ENCODE peak calls at places on chromosomes 16 and 17, in nine cellular contexts. One of them, this sample, is unnamed.
A peak's percentile ranks its signal among the peaks of the same experiment; 100 is the strongest.

GRCh38 chr16:49441366-49441780 is 67.8 kb downstream of the C16orf78 start:
- DNase-seq in heart left ventricle: peak; percentile 75
- DNase-seq in psoas muscle: peak; percentile 39
- DNase-seq in fibroblast of lung: no peak
- DNase-seq in colonic mucosa: peak; percentile 38
- DNase-seq in thoracic aorta: no peak
- DNase-seq in CD4-positive, CD25-positive, alpha-beta regulatory T cell: peak; percentile 90
- DNase-seq in IMR-90: no peak
- DNase-seq in CD4-positive, alpha-beta memory T cell: peak; percentile 77
- DNase-seq in this sample: no peak

GRCh38 chr16:84341533-84342295 is 26.6 kb upstream of the ATP2C2 start:
- DNase-seq in CD4-positive, alpha-beta memory T cell: no peak
- DNase-seq in thoracic aorta: no peak
- DNase-seq in heart left ventricle: no peak
- DNase-seq in colonic mucosa: peak; percentile 86
- DNase-seq in IMR-90: no peak
- DNase-seq in psoas muscle: no peak
- DNase-seq in CD4-positive, CD25-positive, alpha-beta regulatory T cell: no peak
- DNase-seq in fibroblast of lung: no peak
- DNase-seq in this sample: no peak

GRCh38 chr17:42673885-42674754 is 2.7 kb downstream of the PLEKHH3 start:
- DNase-seq in CD4-positive, alpha-beta memory T cell: no peak
- DNase-seq in IMR-90: peak; percentile 50
- DNase-seq in psoas muscle: peak; percentile 85
- DNase-seq in CD4-positive, CD25-positive, alpha-beta regulatory T cell: no peak
- DNase-seq in colonic mucosa: peak; percentile 57
- DNase-seq in thoracic aorta: no peak
- DNase-seq in fibroblast of lung: peak; percentile 82
- DNase-seq in heart left ventricle: peak; percentile 83
- DNase-seq in this sample: no peak

GRCh38 chr17:39781028-39781800 is 43.5 kb downstream of the GRB7 start:
- DNase-seq in IMR-90: no peak
- DNase-seq in CD4-positive, alpha-beta memory T cell: no peak
- DNase-seq in fibroblast of lung: no peak
- DNase-seq in CD4-positive, CD25-positive, alpha-beta regulatory T cell: peak; percentile 46
- DNase-seq in thoracic aorta: no peak
- DNase-seq in heart left ventricle: no peak
- DNase-seq in psoas muscle: no peak
- DNase-seq in colonic mucosa: no peak
- DNase-seq in this sample: no peak

GRCh38 chr16:57480127-57480753 is 6.1 kb downstream of the DOK4 start:
- DNase-seq in CD4-positive, alpha-beta memory T cell: no peak
- DNase-seq in colonic mucosa: peak; percentile 92
- DNase-seq in heart left ventricle: peak; percentile 52
- DNase-seq in CD4-positive, CD25-positive, alpha-beta regulatory T cell: no peak
- DNase-seq in psoas muscle: peak; percentile 48
- DNase-seq in thoracic aorta: no peak
- DNase-seq in IMR-90: peak; percentile 13
- DNase-seq in fibroblast of lung: peak; percentile 14
- DNase-seq in this sample: no peak

GRCh38 chr16:6124136-6124535 is 1026.5 kb upstream of the EEF2KMT start:
- DNase-seq in CD4-positive, CD25-positive, alpha-beta regulatory T cell: no peak
- DNase-seq in IMR-90: no peak
- DNase-seq in psoas muscle: no peak
- DNase-seq in colonic mucosa: no peak
- DNase-seq in heart left ventricle: no peak
- DNase-seq in thoracic aorta: no peak
- DNase-seq in fibroblast of lung: no peak
- DNase-seq in CD4-positive, alpha-beta memory T cell: no peak
- DNase-seq in this sample: no peak

GRCh38 chr16:68234188-68235104 is 1.5 kb downstream of the ESRP2 start:
- DNase-seq in thoracic aorta: no peak
- DNase-seq in fibroblast of lung: peak; percentile 28
- DNase-seq in heart left ventricle: no peak
- DNase-seq in CD4-positive, alpha-beta memory T cell: peak; percentile 21
- DNase-seq in psoas muscle: no peak
- DNase-seq in IMR-90: no peak
- DNase-seq in colonic mucosa: peak; percentile 98
- DNase-seq in CD4-positive, CD25-positive, alpha-beta regulatory T cell: no peak
- DNase-seq in this sample: peak; percentile 90

GRCh38 chr16:67942200-67942509 is 1.8 kb downstream of the LCAT start:
- DNase-seq in psoas muscle: peak; percentile 27
- DNase-seq in fibroblast of lung: no peak
- DNase-seq in thoracic aorta: no peak
- DNase-seq in CD4-positive, CD25-positive, alpha-beta regulatory T cell: peak; percentile 50
- DNase-seq in IMR-90: peak; percentile 20
- DNase-seq in colonic mucosa: no peak
- DNase-seq in heart left ventricle: no peak
- DNase-seq in CD4-positive, alpha-beta memory T cell: peak; percentile 19
- DNase-seq in this sample: peak; percentile 27

DNA sequence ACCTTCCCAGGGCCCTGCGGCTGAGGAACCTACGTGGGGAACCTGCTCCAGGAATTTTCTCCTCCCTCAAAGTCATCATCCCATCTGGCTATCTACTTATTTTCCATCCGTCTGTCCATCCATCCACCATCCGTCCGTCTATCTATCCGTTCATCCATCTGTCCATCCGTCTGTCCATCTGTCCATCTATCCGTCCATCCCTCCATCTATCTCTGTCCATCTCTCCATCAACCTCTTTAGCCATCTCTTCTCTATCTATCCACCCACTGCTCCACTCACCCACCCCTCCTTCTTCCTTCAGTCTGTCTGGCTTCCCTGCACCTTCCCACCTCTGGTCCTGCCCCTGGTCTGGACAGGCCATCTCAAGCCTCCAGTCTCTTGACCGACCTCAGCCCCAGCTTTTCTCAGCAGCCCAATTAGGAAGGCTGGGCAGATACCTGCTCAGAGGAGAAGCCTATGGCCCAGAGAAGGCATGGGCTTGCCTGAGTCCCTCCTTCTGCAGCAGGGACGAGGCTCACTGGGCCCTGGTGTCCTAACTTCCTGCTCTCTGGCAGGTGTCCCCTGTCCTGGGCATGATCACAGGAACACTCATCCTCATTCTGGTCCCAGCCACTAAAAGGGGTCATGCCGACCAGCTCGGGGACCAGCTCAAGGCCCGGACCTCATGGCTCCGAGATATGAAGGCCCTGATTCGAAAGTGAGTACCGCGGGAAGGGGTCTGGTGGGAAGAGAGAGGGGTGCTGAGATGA is 23.0 kb downstream of the MYBBP1A start:
- DNase-seq in thoracic aorta: no peak
- DNase-seq in colonic mucosa: no peak
- DNase-seq in psoas muscle: no peak
- DNase-seq in IMR-90: no peak
- DNase-seq in CD4-positive, alpha-beta memory T cell: no peak
- DNase-seq in fibroblast of lung: no peak
- DNase-seq in heart left ventricle: no peak
- DNase-seq in CD4-positive, CD25-positive, alpha-beta regulatory T cell: no peak
- DNase-seq in this sample: no peak
- H3K27ac ChIP-seq in thoracic aorta: no peak overlapping the region
- H3K27ac ChIP-seq in colonic mucosa: no peak overlapping the region
- H3K27ac ChIP-seq in psoas muscle: no peak overlapping the region
- H3K27ac ChIP-seq in IMR-90: no peak overlapping the region
- H3K27ac ChIP-seq in CD4-positive, alpha-beta memory T cell: no peak overlapping the region
- H3K27ac ChIP-seq in fibroblast of lung: no peak overlapping the region
- H3K27ac ChIP-seq in heart left ventricle: peak overlapping the region; percentile 79
- H3K27ac ChIP-seq in CD4-positive, CD25-positive, alpha-beta regulatory T cell: no peak overlapping the region
- H3K27ac ChIP-seq in this sample: no peak overlapping the region

GRCh38 chr17:66664336-66664735 is 170.6 kb upstream of the CACNG5 start:
- DNase-seq in psoas muscle: no peak
- DNase-seq in fibroblast of lung: no peak
- DNase-seq in thoracic aorta: no peak
- DNase-seq in colonic mucosa: no peak
- DNase-seq in IMR-90: no peak
- DNase-seq in heart left ventricle: no peak
- DNase-seq in CD4-positive, CD25-positive, alpha-beta regulatory T cell: no peak
- DNase-seq in CD4-positive, alpha-beta memory T cell: no peak
- DNase-seq in this sample: no peak

GRCh38 chr17:66663041-66663494 is 171.8 kb upstream of the CACNG5 start:
- DNase-seq in psoas muscle: no peak
- DNase-seq in CD4-positive, alpha-beta memory T cell: no peak
- DNase-seq in CD4-positive, CD25-positive, alpha-beta regulatory T cell: no peak
- DNase-seq in heart left ventricle: no peak
- DNase-seq in fibroblast of lung: no peak
- DNase-seq in thoracic aorta: no peak
- DNase-seq in colonic mucosa: no peak
- DNase-seq in IMR-90: no peak
- DNase-seq in this sample: no peak

GRCh38 chr17:66662496-66662895 is 172.4 kb upstream of the CACNG5 start:
- DNase-seq in CD4-positive, alpha-beta memory T cell: no peak
- DNase-seq in colonic mucosa: no peak
- DNase-seq in psoas muscle: no peak
- DNase-seq in fibroblast of lung: no peak
- DNase-seq in thoracic aorta: no peak
- DNase-seq in heart left ventricle: no peak
- DNase-seq in IMR-90: no peak
- DNase-seq in CD4-positive, CD25-positive, alpha-beta regulatory T cell: no peak
- DNase-seq in this sample: no peak

GRCh38 chr17:66661411-66661843 is 173.5 kb upstream of the CACNG5 start:
- DNase-seq in IMR-90: peak; percentile 56
- DNase-seq in colonic mucosa: no peak
- DNase-seq in thoracic aorta: no peak
- DNase-seq in psoas muscle: no peak
- DNase-seq in heart left ventricle: no peak
- DNase-seq in CD4-positive, alpha-beta memory T cell: no peak
- DNase-seq in CD4-positive, CD25-positive, alpha-beta regulatory T cell: no peak
- DNase-seq in fibroblast of lung: peak; percentile 38
- DNase-seq in this sample: peak; percentile 99

DNA sequence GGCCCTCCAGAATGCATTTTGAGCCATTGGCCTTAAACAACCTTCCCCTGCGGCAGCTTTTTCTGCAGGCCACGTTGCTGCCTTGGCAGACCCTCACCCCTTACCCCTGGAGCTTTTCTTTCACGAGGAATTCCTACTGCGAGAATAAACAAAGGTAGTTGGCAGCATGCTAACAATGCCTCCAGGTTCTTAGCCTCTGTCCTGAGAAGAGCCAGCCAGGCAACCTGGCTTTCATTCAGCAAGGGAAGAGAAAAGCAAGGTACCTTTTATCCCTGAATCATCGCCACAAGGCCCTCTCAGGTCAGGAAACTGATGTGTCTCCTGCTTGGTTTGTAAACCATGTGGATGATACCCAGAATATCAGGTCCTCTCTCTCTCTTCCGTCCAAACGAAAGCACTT is 173.1 kb upstream of the CACNG5 start:
- DNase-seq in fibroblast of lung: no peak
- DNase-seq in thoracic aorta: no peak
- DNase-seq in CD4-positive, CD25-positive, alpha-beta regulatory T cell: no peak
- DNase-seq in psoas muscle: no peak
- DNase-seq in IMR-90: no peak
- DNase-seq in colonic mucosa: no peak
- DNase-seq in CD4-positive, alpha-beta memory T cell: no peak
- DNase-seq in heart left ventricle: no peak
- DNase-seq in this sample: peak; percentile 64
- H3K27ac ChIP-seq in fibroblast of lung: no peak overlapping the region
- H3K27ac ChIP-seq in thoracic aorta: no peak overlapping the region
- H3K27ac ChIP-seq in CD4-positive, CD25-positive, alpha-beta regulatory T cell: no peak overlapping the region
- H3K27ac ChIP-seq in psoas muscle: no peak overlapping the region
- H3K27ac ChIP-seq in IMR-90: no peak overlapping the region
- H3K27ac ChIP-seq in colonic mucosa: no peak overlapping the region
- H3K27ac ChIP-seq in CD4-positive, alpha-beta memory T cell: no peak overlapping the region
- H3K27ac ChIP-seq in heart left ventricle: no peak overlapping the region
- H3K27ac ChIP-seq in this sample: peak overlapping the region; percentile 75

GRCh38 chr16:51355871-51356270 is 204.8 kb upstream of the SALL1 start:
- DNase-seq in psoas muscle: no peak
- DNase-seq in colonic mucosa: no peak
- DNase-seq in CD4-positive, CD25-positive, alpha-beta regulatory T cell: no peak
- DNase-seq in IMR-90: no peak
- DNase-seq in fibroblast of lung: no peak
- DNase-seq in thoracic aorta: no peak
- DNase-seq in CD4-positive, alpha-beta memory T cell: no peak
- DNase-seq in heart left ventricle: no peak
- DNase-seq in this sample: no peak
- H3K27ac ChIP-seq in psoas muscle: no peak overlapping the region
- H3K27ac ChIP-seq in colonic mucosa: no peak overlapping the region
- H3K27ac ChIP-seq in CD4-positive, CD25-positive, alpha-beta regulatory T cell: no peak overlapping the region
- H3K27ac ChIP-seq in IMR-90: no peak overlapping the region
- H3K27ac ChIP-seq in fibroblast of lung: no peak overlapping the region
- H3K27ac ChIP-seq in thoracic aorta: no peak overlapping the region
- H3K27ac ChIP-seq in CD4-positive, alpha-beta memory T cell: no peak overlapping the region
- H3K27ac ChIP-seq in heart left ventricle: no peak overlapping the region
- H3K27ac ChIP-seq in this sample: no peak overlapping the region

GRCh38 chr17:32444301-32445074 is at the start of gene PSMD11:
- DNase-seq in CD4-positive, CD25-positive, alpha-beta regulatory T cell: peak; percentile 98
- DNase-seq in heart left ventricle: peak; percentile 98
- DNase-seq in fibroblast of lung: peak; percentile 95
- DNase-seq in psoas muscle: peak; percentile 99
- DNase-seq in colonic mucosa: peak; percentile 99
- DNase-seq in CD4-positive, alpha-beta memory T cell: peak; percentile 99
- DNase-seq in IMR-90: peak; percentile 95
- DNase-seq in thoracic aorta: peak; percentile 94
- DNase-seq in this sample: peak; percentile 94

GRCh38 chr17:32443827-32444300 is 446 bp upstream of the PSMD11 start:
- DNase-seq in IMR-90: no peak
- DNase-seq in heart left ventricle: no peak
- DNase-seq in fibroblast of lung: no peak
- DNase-seq in colonic mucosa: no peak
- DNase-seq in CD4-positive, CD25-positive, alpha-beta regulatory T cell: no peak
- DNase-seq in thoracic aorta: no peak
- DNase-seq in CD4-positive, alpha-beta memory T cell: no peak
- DNase-seq in psoas muscle: no peak
- DNase-seq in this sample: no peak

GRCh38 chr17:32445497-32445896 is 1.2 kb downstream of the PSMD11 start:
- DNase-seq in colonic mucosa: no peak
- DNase-seq in psoas muscle: no peak
- DNase-seq in IMR-90: no peak
- DNase-seq in CD4-positive, alpha-beta memory T cell: no peak
- DNase-seq in fibroblast of lung: no peak
- DNase-seq in thoracic aorta: no peak
- DNase-seq in CD4-positive, CD25-positive, alpha-beta regulatory T cell: no peak
- DNase-seq in heart left ventricle: no peak
- DNase-seq in this sample: no peak

GRCh38 chr17:32445976-32446375 is 1.7 kb downstream of the PSMD11 start:
- DNase-seq in thoracic aorta: no peak
- DNase-seq in psoas muscle: no peak
- DNase-seq in CD4-positive, CD25-positive, alpha-beta regulatory T cell: no peak
- DNase-seq in CD4-positive, alpha-beta memory T cell: no peak
- DNase-seq in fibroblast of lung: peak; percentile 21
- DNase-seq in heart left ventricle: no peak
- DNase-seq in colonic mucosa: no peak
- DNase-seq in IMR-90: peak; percentile 57
- DNase-seq in this sample: peak; percentile 27

GRCh38 chr17:32445075-32445427 is 741 bp downstream of the PSMD11 start:
- DNase-seq in IMR-90: peak; percentile 71
- DNase-seq in fibroblast of lung: peak; percentile 55
- DNase-seq in CD4-positive, alpha-beta memory T cell: no peak
- DNase-seq in thoracic aorta: peak; percentile 5
- DNase-seq in CD4-positive, CD25-positive, alpha-beta regulatory T cell: peak; percentile 24
- DNase-seq in heart left ventricle: no peak
- DNase-seq in psoas muscle: peak; percentile 42
- DNase-seq in colonic mucosa: peak; percentile 52
- DNase-seq in this sample: peak; percentile 47
- H3K27ac ChIP-seq in IMR-90: peak overlapping the region; percentile 89
- H3K27ac ChIP-seq in fibroblast of lung: peak overlapping the region; percentile 83
- H3K27ac ChIP-seq in CD4-positive, alpha-beta memory T cell: peak overlapping the region; percentile 79
- H3K27ac ChIP-seq in thoracic aorta: peak overlapping the region; percentile 74
- H3K27ac ChIP-seq in CD4-positive, CD25-positive, alpha-beta regulatory T cell: peak overlapping the region; percentile 79
- H3K27ac ChIP-seq in heart left ventricle: peak overlapping the region; percentile 93
- H3K27ac ChIP-seq in psoas muscle: peak overlapping the region; percentile 95
- H3K27ac ChIP-seq in colonic mucosa: peak overlapping the region; percentile 47
- H3K27ac ChIP-seq in this sample: peak overlapping the region; percentile 89

GRCh38 chr16:77059441-77059840 is 131.5 kb upstream of the MON1B start:
- DNase-seq in CD4-positive, alpha-beta memory T cell: no peak
- DNase-seq in colonic mucosa: no peak
- DNase-seq in thoracic aorta: no peak
- DNase-seq in IMR-90: no peak
- DNase-seq in CD4-positive, CD25-positive, alpha-beta regulatory T cell: no peak
- DNase-seq in psoas muscle: no peak
- DNase-seq in fibroblast of lung: peak; percentile 19
- DNase-seq in heart left ventricle: no peak
- DNase-seq in this sample: no peak
- H3K27ac ChIP-seq in CD4-positive, alpha-beta memory T cell: no peak overlapping the region
- H3K27ac ChIP-seq in colonic mucosa: no peak overlapping the region
- H3K27ac ChIP-seq in thoracic aorta: no peak overlapping the region
- H3K27ac ChIP-seq in IMR-90: no peak overlapping the region
- H3K27ac ChIP-seq in CD4-positive, CD25-positive, alpha-beta regulatory T cell: no peak overlapping the region
- H3K27ac ChIP-seq in psoas muscle: no peak overlapping the region
- H3K27ac ChIP-seq in fibroblast of lung: no peak overlapping the region
- H3K27ac ChIP-seq in heart left ventricle: no peak overlapping the region
- H3K27ac ChIP-seq in this sample: no peak overlapping the region

This sample was measured in PC-3.